ENCODE peak calls at places on chromosomes 4 and X, in nine cellular contexts. E is H1, Y is heart right ventricle, H is pancreas, F is endothelial cell of umbilical vein, J is cardiac muscle cell, M is HCT116, G is GM12878, R is ovary. T is an unnamed sample. For H3K4me1 and H3K9me3, the result is how much of the 10 kb centered on the place peaks cover.

GRCh38 chr4:10924274-10924673 is 239.7 kb upstream of the CLNK start:
- DNase-seq in F (no peak), G (no peak), R (no peak), E (no peak), J (no peak), Y (no peak), H (no peak), M (no peak), T (no peak)

GRCh38 chr4:153538408-153539057 is 72.4 kb downstream of the TMEM131L start:
- DNase-seq in J (no peak), H (peak), F (no peak), G (no peak), R (peak), E (no peak), M (no peak), Y (no peak), T (no peak)

GRCh38 chr4:123659759-123660158 is 263.2 kb downstream of the SPRY1 start:
- DNase-seq in F (peak), E (no peak), Y (no peak), R (no peak), J (peak), H (no peak), M (no peak), G (no peak), T (no peak)

GRCh38 chr4:183773790-183774189 is 114.7 kb downstream of the TRAPPC11 start:
- DNase-seq in G (no peak), E (no peak), H (no peak), M (no peak), J (no peak), Y (peak), R (no peak), F (no peak), T (no peak)

GRCh38 chr4:97106161-97106560 is 1037.1 kb downstream of the STPG2 start:
- DNase-seq in M (no peak), Y (no peak), E (no peak), H (no peak), R (no peak), F (no peak), G (no peak), J (no peak), T (no peak)

GRCh38 chrX:47186096-47186740 is 7.4 kb upstream of the UBA1 start:
- DNase-seq in G (no peak), H (no peak), M (no peak), R (no peak), Y (no peak), J (no peak), F (no peak), E (no peak), T (no peak)

GRCh38 chr4:54553001-54553400 is 104.8 kb upstream of the KIT start:
- DNase-seq in M (no peak), Y (no peak), R (no peak), H (no peak), F (no peak), E (no peak), G (no peak), J (no peak), T (no peak)

GRCh38 chr4:14883166-14883565 is 119.1 kb upstream of the CPEB2 start:
- DNase-seq in E (no peak), M (no peak), Y (no peak), J (no peak), R (no peak), H (no peak), F (no peak), G (no peak), T (no peak)

GRCh38 chrX:9329056-9329455 is 135.8 kb upstream of the TBL1X start:
- DNase-seq in H (peak), J (no peak), F (no peak), R (no peak), G (no peak), E (no peak), Y (no peak), M (no peak), T (no peak)

GRCh38 chr4:125060376-125060775 is 254.4 kb upstream of the FAT4 start:
- DNase-seq in F (no peak), J (no peak), Y (no peak), E (no peak), H (no peak), G (no peak), M (no peak), R (no peak), T (no peak)

GRCh38 chr4:21806991-21807390 is 141.6 kb downstream of the KCNIP4 start:
- DNase-seq in F (no peak), J (no peak), H (no peak), Y (no peak), R (no peak), M (no peak), E (no peak), G (no peak), T (no peak)

GRCh38 chrX:139892512-139892911 is 40.3 kb downstream of the ATP11C start:
- DNase-seq in E (no peak), J (no peak), F (no peak), M (no peak), H (no peak), G (peak), R (no peak), Y (no peak), T (no peak)

GRCh38 chrX:357035-357692 is 29.5 kb downstream of the PPP2R3B start:
- DNase-seq in Y (no peak), J (no peak), G (no peak), F (no peak), M (no peak), R (no peak), H (no peak), E (no peak), T (no peak)

GRCh38 chr4:57074753-57075152 is 35.4 kb downstream of the IGFBP7 start:
- DNase-seq in Y (no peak), J (no peak), G (no peak), E (no peak), M (no peak), F (no peak), R (no peak), H (no peak), T (no peak)

GRCh38 chr4:57075353-57075752 is 34.8 kb downstream of the IGFBP7 start:
- DNase-seq in F (no peak), R (no peak), H (no peak), J (no peak), M (no peak), Y (no peak), E (no peak), G (no peak), T (no peak)

GRCh38 chr4:57076646-57077045 is 33.5 kb downstream of the IGFBP7 start:
- DNase-seq in E (no peak), M (no peak), H (no peak), G (no peak), F (no peak), J (no peak), Y (no peak), R (no peak), T (no peak)

GRCh38 chr4:57078685-57079521 is 31.3 kb downstream of the IGFBP7 start:
- DNase-seq in M (no peak), Y (no peak), R (no peak), E (no peak), H (peak), F (peak), G (no peak), J (peak), T (no peak)

DNA sequence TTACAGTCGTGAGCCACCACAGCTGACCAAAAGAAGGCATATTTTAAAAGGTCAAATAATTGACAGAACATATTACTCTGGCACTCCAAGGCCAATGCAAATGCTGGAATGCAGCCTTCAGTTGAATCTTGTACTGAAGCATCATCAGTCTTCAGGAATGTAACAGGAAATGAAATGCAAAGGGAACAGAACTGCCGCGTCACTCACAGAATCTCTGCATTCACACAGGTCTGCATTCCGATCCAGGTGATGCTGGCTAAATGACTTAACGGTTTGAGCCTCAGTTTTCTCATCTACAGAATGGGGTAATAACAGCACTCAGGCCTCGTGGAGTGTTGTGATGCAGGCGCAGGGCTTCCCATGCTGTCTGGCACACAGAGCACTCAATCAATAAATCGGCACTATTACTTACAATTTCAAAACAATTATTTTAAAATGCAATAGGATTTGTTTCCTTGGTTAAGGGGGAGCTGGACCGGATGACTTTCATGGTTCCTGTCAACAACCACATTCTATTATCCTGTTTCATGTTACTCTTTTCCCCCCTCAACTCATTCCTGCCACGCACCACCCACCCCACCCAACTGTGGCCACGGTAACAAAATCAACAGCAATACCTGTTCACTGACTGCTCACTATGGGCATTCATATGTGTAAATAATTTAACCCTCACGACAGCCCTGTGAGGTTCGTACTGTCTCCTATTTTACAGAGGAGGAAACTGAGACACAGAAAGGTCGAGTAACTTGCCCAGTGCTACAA is 32.5 kb downstream of the IGFBP7 start:
- DNase-seq in R (no peak), J (no peak), F (peak), Y (no peak), E (no peak), G (no peak), H (no peak), M (no peak), T (no peak)
- H3K4me1 ChIP-seq in R (under half), J (under half), F (half or more), Y (half or more), E (under half), G (under half), H (under half), M (under half), T (half or more)

DNA sequence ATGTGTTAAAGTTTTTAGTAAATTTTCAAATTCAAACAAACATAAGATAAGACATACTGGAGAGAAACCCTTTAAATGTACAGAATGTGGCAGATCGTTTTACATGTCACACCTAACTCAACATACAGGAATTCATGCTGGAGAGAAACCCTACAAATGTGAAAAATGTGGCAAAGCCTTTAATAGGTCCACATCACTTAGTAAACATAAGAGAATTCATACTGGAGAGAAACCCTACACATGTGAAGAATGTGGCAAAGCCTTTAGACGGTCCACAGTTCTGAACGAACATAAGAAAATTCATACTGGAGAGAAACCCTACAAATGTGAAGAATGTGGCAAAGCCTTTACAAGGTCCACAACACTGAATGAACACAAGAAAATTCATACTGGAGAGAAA is 32.8 kb downstream of the ZNF595 start:
- DNase-seq in R (no peak), G (no peak), M (no peak), J (no peak), E (no peak), H (no peak), F (no peak), Y (no peak), T (no peak)
- H3K9me3 ChIP-seq in R (under half), G (under half), M (under half), J (under half), E (half or more), H (under half), F (under half), Y (half or more), T (half or more)

GRCh38 chr4:83334425-83335241 is at the start of gene HPSE:
- DNase-seq in H (peak), Y (peak), R (peak), M (peak), E (peak), G (no peak), J (peak), F (peak), T (peak)
- TF ChIP-seq CTCF in H (no peak), Y (no peak), R (no peak), M (no peak), E (no peak), G (no peak), J (no peak), F (no peak), T (no peak)

GRCh38 chr4:78561677-78562076 is 10.1 kb downstream of the ANXA3 start:
- DNase-seq in E (no peak), H (no peak), Y (no peak), G (no peak), R (no peak), F (no peak), J (no peak), M (no peak), T (no peak)
- H3K4me1 ChIP-seq in E (under half), H (under half), Y (under half), G (under half), R (under half), F (half or more), J (under half), M (half or more), T (under half)